ENCODE peak calls at places on chromosomes 12 and 14, in nine cellular contexts. One of them, this sample, is unnamed.

GRCh38 chr14:103522649-103523582 is at the start of gene CKB:
- DNase-seq in right lobe of liver: no peak
- DNase-seq in brain microvascular endothelial cell: peak; percentile 22
- DNase-seq in GM04504: no peak
- DNase-seq in tibial nerve: no peak
- DNase-seq in aorta: peak; percentile 58
- DNase-seq in stimulated activated CD8-positive, alpha-beta memory T cell treated with anti-CD3 and anti-CD28 coated beads, Interleukin-7, amount 100 ng/mL, for 1 hour: no peak
- DNase-seq in activated naive CD4-positive, alpha-beta T cell: no peak
- DNase-seq in CD8-positive, alpha-beta memory T cell: no peak
- DNase-seq in this sample: no peak

GRCh38 chr14:104303705-104304425 is 165.5 kb downstream of the KIF26A start:
- DNase-seq in aorta: peak; percentile 38
- DNase-seq in stimulated activated CD8-positive, alpha-beta memory T cell treated with anti-CD3 and anti-CD28 coated beads, Interleukin-7, amount 100 ng/mL, for 1 hour: no peak
- DNase-seq in GM04504: no peak
- DNase-seq in brain microvascular endothelial cell: no peak
- DNase-seq in tibial nerve: no peak
- DNase-seq in right lobe of liver: no peak
- DNase-seq in CD8-positive, alpha-beta memory T cell: no peak
- DNase-seq in activated naive CD4-positive, alpha-beta T cell: no peak
- DNase-seq in this sample: no peak

GRCh38 chr14:90546767-90547166 is 149.9 kb downstream of the CALM1 start:
- DNase-seq in activated naive CD4-positive, alpha-beta T cell: no peak
- DNase-seq in right lobe of liver: no peak
- DNase-seq in aorta: no peak
- DNase-seq in tibial nerve: no peak
- DNase-seq in brain microvascular endothelial cell: no peak
- DNase-seq in GM04504: no peak
- DNase-seq in CD8-positive, alpha-beta memory T cell: no peak
- DNase-seq in stimulated activated CD8-positive, alpha-beta memory T cell treated with anti-CD3 and anti-CD28 coated beads, Interleukin-7, amount 100 ng/mL, for 1 hour: no peak
- DNase-seq in this sample: no peak

GRCh38 chr12:47776471-47777143 is 3.6 kb downstream of the SLC48A1 start:
- DNase-seq in tibial nerve: no peak
- DNase-seq in GM04504: no peak
- DNase-seq in activated naive CD4-positive, alpha-beta T cell: no peak
- DNase-seq in brain microvascular endothelial cell: no peak
- DNase-seq in stimulated activated CD8-positive, alpha-beta memory T cell treated with anti-CD3 and anti-CD28 coated beads, Interleukin-7, amount 100 ng/mL, for 1 hour: no peak
- DNase-seq in aorta: no peak
- DNase-seq in CD8-positive, alpha-beta memory T cell: no peak
- DNase-seq in right lobe of liver: no peak
- DNase-seq in this sample: no peak

GRCh38 chr14:32012062-32012461 is 65.0 kb upstream of the ARHGAP5 start:
- DNase-seq in aorta: no peak
- DNase-seq in CD8-positive, alpha-beta memory T cell: no peak
- DNase-seq in stimulated activated CD8-positive, alpha-beta memory T cell treated with anti-CD3 and anti-CD28 coated beads, Interleukin-7, amount 100 ng/mL, for 1 hour: no peak
- DNase-seq in brain microvascular endothelial cell: no peak
- DNase-seq in tibial nerve: no peak
- DNase-seq in right lobe of liver: no peak
- DNase-seq in GM04504: no peak
- DNase-seq in activated naive CD4-positive, alpha-beta T cell: no peak
- DNase-seq in this sample: no peak

GRCh38 chr12:93376436-93377251 is 1.1 kb upstream of the NUDT4 start:
- DNase-seq in tibial nerve: peak; percentile 16
- DNase-seq in aorta: peak; percentile 71
- DNase-seq in activated naive CD4-positive, alpha-beta T cell: no peak
- DNase-seq in CD8-positive, alpha-beta memory T cell: no peak
- DNase-seq in right lobe of liver: peak; percentile 54
- DNase-seq in stimulated activated CD8-positive, alpha-beta memory T cell treated with anti-CD3 and anti-CD28 coated beads, Interleukin-7, amount 100 ng/mL, for 1 hour: no peak
- DNase-seq in brain microvascular endothelial cell: no peak
- DNase-seq in GM04504: no peak
- DNase-seq in this sample: no peak

GRCh38 chr12:111578971-111579340 is 20.2 kb downstream of the ATXN2 start:
- DNase-seq in brain microvascular endothelial cell: no peak
- DNase-seq in right lobe of liver: no peak
- DNase-seq in tibial nerve: no peak
- DNase-seq in CD8-positive, alpha-beta memory T cell: no peak
- DNase-seq in stimulated activated CD8-positive, alpha-beta memory T cell treated with anti-CD3 and anti-CD28 coated beads, Interleukin-7, amount 100 ng/mL, for 1 hour: no peak
- DNase-seq in GM04504: no peak
- DNase-seq in aorta: no peak
- DNase-seq in activated naive CD4-positive, alpha-beta T cell: no peak
- DNase-seq in this sample: no peak

GRCh38 chr14:46964378-46964777 is 312.8 kb upstream of the RPL10L start:
- DNase-seq in tibial nerve: no peak
- DNase-seq in activated naive CD4-positive, alpha-beta T cell: no peak
- DNase-seq in GM04504: no peak
- DNase-seq in CD8-positive, alpha-beta memory T cell: no peak
- DNase-seq in stimulated activated CD8-positive, alpha-beta memory T cell treated with anti-CD3 and anti-CD28 coated beads, Interleukin-7, amount 100 ng/mL, for 1 hour: no peak
- DNase-seq in brain microvascular endothelial cell: no peak
- DNase-seq in aorta: no peak
- DNase-seq in right lobe of liver: no peak
- DNase-seq in this sample: no peak

GRCh38 chr12:45730842-45731336 is 1.4 kb downstream of the ARID2 start:
- DNase-seq in tibial nerve: peak; percentile 23
- DNase-seq in CD8-positive, alpha-beta memory T cell: peak; percentile 33
- DNase-seq in stimulated activated CD8-positive, alpha-beta memory T cell treated with anti-CD3 and anti-CD28 coated beads, Interleukin-7, amount 100 ng/mL, for 1 hour: no peak
- DNase-seq in activated naive CD4-positive, alpha-beta T cell: no peak
- DNase-seq in GM04504: no peak
- DNase-seq in aorta: no peak
- DNase-seq in brain microvascular endothelial cell: peak; percentile 11
- DNase-seq in right lobe of liver: no peak
- DNase-seq in this sample: no peak

GRCh38 chr14:85154714-85155113 is 375.2 kb upstream of the FLRT2 start:
- DNase-seq in aorta: no peak
- DNase-seq in activated naive CD4-positive, alpha-beta T cell: no peak
- DNase-seq in right lobe of liver: no peak
- DNase-seq in brain microvascular endothelial cell: no peak
- DNase-seq in stimulated activated CD8-positive, alpha-beta memory T cell treated with anti-CD3 and anti-CD28 coated beads, Interleukin-7, amount 100 ng/mL, for 1 hour: no peak
- DNase-seq in GM04504: no peak
- DNase-seq in tibial nerve: no peak
- DNase-seq in CD8-positive, alpha-beta memory T cell: no peak
- DNase-seq in this sample: no peak

GRCh38 chr12:57086951-57087688 is 1.8 kb upstream of the NAB2 start:
- DNase-seq in activated naive CD4-positive, alpha-beta T cell: peak; percentile 83
- DNase-seq in aorta: peak; percentile 96
- DNase-seq in GM04504: peak; percentile 73
- DNase-seq in brain microvascular endothelial cell: peak; percentile 86
- DNase-seq in tibial nerve: peak; percentile 88
- DNase-seq in stimulated activated CD8-positive, alpha-beta memory T cell treated with anti-CD3 and anti-CD28 coated beads, Interleukin-7, amount 100 ng/mL, for 1 hour: peak; percentile 89
- DNase-seq in CD8-positive, alpha-beta memory T cell: peak; percentile 84
- DNase-seq in right lobe of liver: peak; percentile 85
- DNase-seq in this sample: peak; percentile 77

GRCh38 chr12:117261267-117261666 is 71.0 kb upstream of the FBXO21 start:
- DNase-seq in CD8-positive, alpha-beta memory T cell: no peak
- DNase-seq in right lobe of liver: no peak
- DNase-seq in aorta: no peak
- DNase-seq in stimulated activated CD8-positive, alpha-beta memory T cell treated with anti-CD3 and anti-CD28 coated beads, Interleukin-7, amount 100 ng/mL, for 1 hour: no peak
- DNase-seq in tibial nerve: no peak
- DNase-seq in brain microvascular endothelial cell: peak; percentile 3
- DNase-seq in activated naive CD4-positive, alpha-beta T cell: no peak
- DNase-seq in GM04504: no peak
- DNase-seq in this sample: no peak

GRCh38 chr12:10143205-10143604 is 13.2 kb upstream of the CLEC7A start:
- DNase-seq in right lobe of liver: no peak
- DNase-seq in GM04504: no peak
- DNase-seq in brain microvascular endothelial cell: peak; percentile 51
- DNase-seq in activated naive CD4-positive, alpha-beta T cell: no peak
- DNase-seq in stimulated activated CD8-positive, alpha-beta memory T cell treated with anti-CD3 and anti-CD28 coated beads, Interleukin-7, amount 100 ng/mL, for 1 hour: no peak
- DNase-seq in CD8-positive, alpha-beta memory T cell: no peak
- DNase-seq in aorta: no peak
- DNase-seq in tibial nerve: no peak
- DNase-seq in this sample: no peak

GRCh38 chr12:106018286-106018685 is 120.5 kb downstream of the NUAK1 start:
- DNase-seq in activated naive CD4-positive, alpha-beta T cell: no peak
- DNase-seq in tibial nerve: no peak
- DNase-seq in GM04504: no peak
- DNase-seq in brain microvascular endothelial cell: no peak
- DNase-seq in aorta: no peak
- DNase-seq in CD8-positive, alpha-beta memory T cell: no peak
- DNase-seq in right lobe of liver: no peak
- DNase-seq in stimulated activated CD8-positive, alpha-beta memory T cell treated with anti-CD3 and anti-CD28 coated beads, Interleukin-7, amount 100 ng/mL, for 1 hour: no peak
- DNase-seq in this sample: no peak

GRCh38 chr12:131833896-131834641 is 5.9 kb downstream of the MMP17 start:
- DNase-seq in GM04504: no peak
- DNase-seq in aorta: no peak
- DNase-seq in CD8-positive, alpha-beta memory T cell: no peak
- DNase-seq in tibial nerve: no peak
- DNase-seq in right lobe of liver: no peak
- DNase-seq in activated naive CD4-positive, alpha-beta T cell: no peak
- DNase-seq in brain microvascular endothelial cell: no peak
- DNase-seq in stimulated activated CD8-positive, alpha-beta memory T cell treated with anti-CD3 and anti-CD28 coated beads, Interleukin-7, amount 100 ng/mL, for 1 hour: no peak
- DNase-seq in this sample: no peak